ENCODE peak calls at places on chromosomes 6 and 20, in six cellular contexts. A is heart left ventricle; Q is pancreas; S is CD8-positive, alpha-beta memory T cell; D is thyroid gland; P is PC-3. C is an unnamed sample. For H3K4me1, the result is how much of the 10 kb centered on the place peaks cover.

GRCh38 chr6:150717419-150717818 is 117.7 kb downstream of the PLEKHG1 start:
- DNase-seq in A (no peak), Q (peak), S (no peak), D (no peak), P (peak), C (no peak)

GRCh38 chr6:93124226-93124625 is 295.1 kb downstream of the EPHA7 start:
- DNase-seq in A (no peak), Q (no peak), S (no peak), D (no peak), P (no peak), C (no peak)

GRCh38 chr20:57596998-57597939 is 23.0 kb downstream of the ZBP1 start:
- DNase-seq in A (peak), Q (peak), S (peak), D (peak), P (peak), C (peak)

GRCh38 chr6:2818593-2818992 is 23.1 kb downstream of the SERPINB1 start:
- DNase-seq in A (no peak), Q (no peak), S (no peak), D (no peak), P (peak), C (no peak)

GRCh38 chr6:126293891-126294524 is 45.9 kb upstream of the CENPW start:
- DNase-seq in A (no peak), Q (no peak), S (no peak), D (no peak), P (no peak), C (no peak)

GRCh38 chr20:25508083-25508770 is 77.1 kb downstream of the NINL start:
- DNase-seq in A (no peak), Q (peak), S (no peak), D (peak), P (peak), C (no peak)

GRCh38 chr20:52305843-52306242 is 114.3 kb upstream of the ZFP64 start:
- DNase-seq in A (no peak), Q (no peak), S (no peak), D (no peak), P (no peak), C (peak)

GRCh38 chr6:159217595-159218275 is 48.5 kb downstream of the FNDC1 start:
- DNase-seq in A (no peak), Q (peak), S (no peak), D (peak), P (peak), C (no peak)

GRCh38 chr6:100184473-100184872 is 190.4 kb upstream of the MCHR2 start:
- DNase-seq in A (no peak), Q (no peak), S (no peak), D (no peak), P (no peak), C (no peak)

GRCh38 chr6:44494011-44494501 is 106.5 kb downstream of the CDC5L start:
- DNase-seq in A (no peak), Q (no peak), S (no peak), D (no peak), P (peak), C (no peak)

GRCh38 chr6:137903933-137904821 is 37.1 kb downstream of the TNFAIP3 start:
- DNase-seq in A (no peak), Q (no peak), S (no peak), D (no peak), P (no peak), C (peak)

GRCh38 chr6:101545171-101545570 is 151.7 kb downstream of the GRIK2 start:
- DNase-seq in A (no peak), Q (no peak), S (no peak), D (no peak), P (no peak), C (no peak)

GRCh38 chr6:1613631-1614447 is 4.1 kb downstream of the FOXC1 start:
- DNase-seq in A (peak), Q (no peak), S (no peak), D (no peak), P (peak), C (no peak)

GRCh38 chr6:6758915-6759654 is 170.6 kb downstream of the LY86 start:
- DNase-seq in A (peak), Q (peak), S (no peak), D (peak), P (peak), C (peak)

GRCh38 chr20:437787-438486 is 24.4 kb downstream of the TBC1D20 start:
- DNase-seq in A (no peak), Q (no peak), S (peak), D (no peak), P (no peak), C (peak)

GRCh38 chr20:24646331-24646730 is 176.9 kb downstream of the SYNDIG1 start:
- DNase-seq in A (no peak), Q (no peak), S (no peak), D (no peak), P (no peak), C (peak)

GRCh38 chr6:98847767-98848538 is 13.6 kb downstream of the POU3F2 start:
- DNase-seq in A (no peak), Q (no peak), S (no peak), D (no peak), P (no peak), C (no peak)

GRCh38 chr6:130473886-130474285 is 108.1 kb downstream of the TMEM200A start:
- DNase-seq in A (no peak), Q (no peak), S (no peak), D (no peak), P (peak), C (no peak)

GRCh38 chr6:149284904-149285303 is 32.6 kb upstream of the TAB2 start:
- DNase-seq in A (no peak), Q (no peak), S (no peak), D (no peak), P (peak), C (no peak)

GRCh38 chr20:12331236-12331635 is 413.5 kb downstream of the BTBD3 start:
- DNase-seq in A (no peak), Q (no peak), S (no peak), D (peak), P (no peak), C (no peak)
- H3K4me1 ChIP-seq in A (under half), Q (under half), S (under half), D (under half), P (under half), C (under half)

DNA sequence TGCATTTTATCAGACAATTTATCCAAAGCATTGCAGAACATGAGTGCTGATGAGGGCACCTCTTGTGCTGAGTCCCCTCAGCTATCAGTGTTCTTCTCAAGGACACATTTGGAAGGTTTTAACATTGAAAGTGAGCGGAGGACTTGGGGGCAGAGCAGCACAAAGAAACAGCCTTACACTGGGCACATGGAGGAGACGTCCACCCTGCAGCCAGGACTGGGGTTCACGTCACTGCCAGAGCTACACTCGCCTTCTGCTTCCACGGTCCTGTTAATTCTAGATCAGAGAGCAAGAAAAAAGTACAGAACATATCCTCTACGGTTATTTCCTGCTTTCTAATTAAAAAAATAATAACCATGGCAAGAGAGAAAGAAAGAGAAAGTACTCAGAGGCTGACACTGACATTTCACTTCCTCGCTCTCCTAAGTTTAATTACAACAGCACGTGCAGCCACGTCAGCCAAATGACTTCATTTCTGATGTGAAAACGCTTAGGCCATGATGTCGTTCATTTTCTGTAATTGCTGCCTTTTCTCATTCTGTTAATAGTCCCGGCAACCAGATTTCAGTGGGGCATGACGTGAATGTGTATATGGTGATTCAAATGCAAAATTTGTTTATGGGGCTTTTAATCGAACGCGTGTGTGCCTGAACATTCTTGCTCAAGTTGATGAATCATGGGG is 5.1 kb downstream of the PRND start:
- DNase-seq in A (no peak), Q (no peak), S (peak), D (no peak), P (no peak), C (no peak)
- H3K4me1 ChIP-seq in A (under half), Q (under half), S (under half), D (under half), P (under half), C (under half)

DNA sequence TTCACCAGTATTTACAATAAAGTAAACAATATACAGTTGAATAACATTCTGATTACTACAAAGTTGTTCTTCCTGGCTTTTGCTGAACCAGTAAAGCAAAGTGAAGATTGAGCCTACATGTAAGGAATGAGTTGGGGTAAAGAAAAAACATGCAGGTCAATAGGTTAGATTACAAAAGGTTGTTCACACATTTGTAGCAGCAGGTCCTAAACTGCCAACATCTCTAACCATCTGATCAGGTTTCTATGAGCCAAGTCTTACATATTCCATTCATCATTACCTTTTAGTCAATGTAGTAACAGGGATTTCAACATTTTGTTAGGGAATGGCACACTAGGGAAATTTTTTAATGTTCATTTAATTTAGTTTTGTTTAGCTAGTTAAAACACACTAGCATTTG is 9.3 kb upstream of the CALHM6 start:
- DNase-seq in A (no peak), Q (no peak), S (no peak), D (no peak), P (no peak), C (no peak)
- H3K4me1 ChIP-seq in A (under half), Q (under half), S (under half), D (under half), P (under half), C (under half)

GRCh38 chr20:48818481-48818987 is 9.3 kb downstream of the PREX1 start:
- DNase-seq in A (no peak), Q (no peak), S (peak), D (no peak), P (no peak), C (peak)
- H3K4me1 ChIP-seq in A (under half), Q (under half), S (half or more), D (under half), P (under half), C (under half)

GRCh38 chr20:54324652-54325285 is 116.9 kb downstream of the PFDN4 start:
- DNase-seq in A (no peak), Q (no peak), S (no peak), D (no peak), P (no peak), C (no peak)
- H3K4me1 ChIP-seq in A (under half), Q (under half), S (under half), D (under half), P (under half), C (under half)

GRCh38 chr6:136319732-136320131 is 30.1 kb upstream of the BCLAF1 start:
- DNase-seq in A (no peak), Q (no peak), S (no peak), D (no peak), P (no peak), C (no peak)
- H3K4me1 ChIP-seq in A (under half), Q (under half), S (under half), D (under half), P (under half), C (under half)

DNA sequence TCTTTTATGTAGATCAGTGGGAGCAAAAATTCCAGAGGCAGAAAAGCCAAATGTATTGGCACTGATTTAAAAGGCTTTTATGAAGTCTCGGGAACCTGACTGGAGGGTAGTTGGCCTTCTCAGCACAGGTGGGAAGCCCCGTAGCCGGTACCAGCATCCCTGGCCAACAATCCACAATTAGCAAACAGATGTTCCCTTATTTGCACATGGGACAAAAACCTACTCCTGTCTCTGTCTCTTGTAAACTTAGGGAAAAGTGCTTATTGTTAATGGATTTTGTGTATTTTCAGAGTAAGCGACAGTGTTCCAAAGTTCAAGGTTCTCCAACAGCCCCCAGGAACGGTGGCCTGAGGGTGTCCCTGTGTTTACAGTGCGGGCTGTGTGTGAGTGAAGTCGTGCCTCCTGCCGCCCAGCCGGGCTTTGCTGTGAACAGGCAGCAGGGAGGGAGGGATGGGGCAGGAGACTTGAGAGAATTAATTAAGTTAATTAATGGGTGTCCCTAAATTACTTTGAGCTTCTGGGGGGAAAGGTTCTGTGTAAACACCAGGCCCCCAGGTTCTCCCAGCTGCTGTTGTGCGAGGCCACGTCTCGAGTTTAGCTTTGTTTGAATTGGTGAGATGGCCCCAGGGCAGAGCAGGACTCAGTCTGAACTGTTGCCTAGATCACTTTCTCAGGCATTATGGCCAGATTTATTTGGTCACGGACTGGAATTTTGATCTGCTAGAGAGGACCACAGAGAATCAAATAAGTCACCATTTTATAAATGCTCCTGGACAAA is 3.9 kb downstream of the SYNJ2 start:
- DNase-seq in A (no peak), Q (no peak), S (no peak), D (no peak), P (no peak), C (no peak)
- H3K4me1 ChIP-seq in A (under half), Q (under half), S (half or more), D (under half), P (half or more), C (half or more)